ENCODE peak calls at places on chromosomes 12 and 14, in six cellular contexts. U is CD4-positive, alpha-beta T cell; I is foreskin fibroblast; F is pancreas; P is AG09309; D is endodermal cell. N is an unnamed sample.

GRCh38 chr12:42141981-42142606 is 2.6 kb downstream of the GXYLT1 start:
- DNase-seq in F (no peak), U (no peak), P (no peak), D (no peak), I (no peak), N (no peak)

GRCh38 chr14:61381589-61381988 is 60.2 kb downstream of the PRKCH start:
- DNase-seq in P (no peak), F (peak; percentile 54), I (no peak), U (no peak), D (no peak), N (no peak)

GRCh38 chr12:74119811-74120362 is 417.7 kb upstream of the ATXN7L3B start:
- DNase-seq in P (no peak), D (no peak), F (no peak), U (no peak), I (no peak), N (no peak)

GRCh38 chr14:74697543-74697942 is 15.3 kb downstream of the AREL1 start:
- DNase-seq in F (no peak), D (no peak), I (peak; percentile 94), U (no peak), P (peak; percentile 59), N (no peak)

GRCh38 chr12:122072031-122072970 is 6.3 kb upstream of the MLXIP start:
- DNase-seq in U (no peak), I (peak; percentile 98), P (peak; percentile 91), F (no peak), D (peak; percentile 56), N (no peak)

GRCh38 chr14:97312910-97313309 is 515.7 kb downstream of the VRK1 start:
- DNase-seq in D (no peak), P (no peak), I (no peak), U (no peak), F (no peak), N (no peak)

GRCh38 chr14:57526942-57527341 is 33.3 kb upstream of the CCDC198 start:
- DNase-seq in I (no peak), U (no peak), P (no peak), F (peak; percentile 24), D (peak; percentile 86), N (no peak)

GRCh38 chr12:109827566-109828550 is 5.3 kb downstream of the TRPV4 start:
- DNase-seq in P (no peak), D (no peak), F (no peak), I (no peak), U (no peak), N (no peak)

GRCh38 chr12:110312581-110313360 is 31.7 kb downstream of the ATP2A2 start:
- DNase-seq in D (peak; percentile 30), F (no peak), U (no peak), I (peak; percentile 85), P (no peak), N (no peak)

GRCh38 chr14:71166434-71166833 is 259.2 kb downstream of the PCNX1 start:
- DNase-seq in D (peak; percentile 62), I (peak; percentile 79), U (no peak), P (peak; percentile 67), F (no peak), N (no peak)

GRCh38 chr12:69074559-69075349 is 141.8 kb upstream of the CPM start:
- DNase-seq in P (no peak), I (no peak), D (no peak), U (no peak), F (no peak), N (no peak)

GRCh38 chr14:90612801-90613200 is 203.4 kb downstream of the TTC7B start:
- DNase-seq in F (no peak), D (no peak), I (no peak), P (no peak), U (no peak), N (no peak)

GRCh38 chr12:57250956-57251355 is at the start of gene STAC3:
- DNase-seq in I (no peak), P (no peak), D (peak; percentile 51), U (no peak), F (no peak), N (no peak)

GRCh38 chr14:87139299-87139698 is 853.7 kb downstream of the GALC start:
- DNase-seq in F (no peak), U (no peak), P (no peak), I (peak; percentile 40), D (no peak), N (no peak)

GRCh38 chr12:21418403-21418802 is 19.1 kb upstream of the PYROXD1 start:
- DNase-seq in D (no peak), P (no peak), U (no peak), I (no peak), F (no peak), N (no peak)

GRCh38 chr12:43789941-43790340 is 16.2 kb downstream of the TWF1 start:
- DNase-seq in U (no peak), F (no peak), P (no peak), I (peak; percentile 75), D (no peak), N (no peak)

GRCh38 chr12:123761841-123762714 is at the start of gene DNAH10:
- DNase-seq in D (peak; percentile 98), P (no peak), F (no peak), I (peak; percentile 45), U (peak; percentile 8), N (no peak)
- TF ChIP-seq CTCF in D (peak; percentile 86), P (peak; percentile 13), F (no peak), I (peak; percentile 21), U (no peak), N (no peak)

GRCh38 chr14:103728721-103729120 is 13.1 kb downstream of the ZFYVE21 start:
- DNase-seq in P (no peak), U (no peak), I (no peak), D (no peak), F (no peak), N (no peak)

GRCh38 chr14:103731481-103731880 is 15.9 kb downstream of the ZFYVE21 start:
- DNase-seq in U (no peak), D (no peak), P (no peak), F (no peak), I (no peak), N (no peak)

GRCh38 chr14:103729496-103730448 is 14.2 kb downstream of the ZFYVE21 start:
- DNase-seq in I (no peak), F (peak; percentile 52), P (no peak), U (no peak), D (no peak), N (no peak)

GRCh38 chr14:103731916-103732867 is 16.6 kb downstream of the ZFYVE21 start:
- DNase-seq in F (no peak), I (no peak), P (no peak), D (no peak), U (no peak), N (no peak)

DNA sequence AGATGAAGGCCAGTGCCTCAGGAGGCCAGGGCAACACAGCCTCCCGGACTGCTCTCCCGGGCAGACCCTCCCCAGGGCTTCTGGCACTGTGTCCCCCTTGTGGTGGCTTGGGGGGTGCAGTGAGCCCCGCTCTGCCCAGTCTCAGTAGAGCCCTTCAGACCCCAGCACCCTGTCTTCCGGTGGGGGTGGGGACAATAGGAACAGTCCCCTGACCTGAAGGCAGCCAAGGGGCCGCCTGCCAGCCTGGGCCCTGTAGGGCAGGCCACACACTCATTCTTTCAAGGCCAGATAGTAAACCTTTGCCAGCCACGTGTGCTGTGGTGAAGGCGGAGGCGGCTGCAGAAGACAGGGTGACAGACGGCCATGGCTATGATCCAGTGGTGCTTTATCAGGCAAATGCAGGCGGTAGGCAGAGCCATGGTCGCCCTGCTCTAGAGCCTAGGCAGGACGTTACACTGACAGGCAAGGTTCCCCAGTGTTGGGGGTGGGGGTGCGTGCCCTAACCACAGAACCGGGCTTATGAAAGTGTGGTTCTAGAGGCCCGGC is 15.0 kb downstream of the ZFYVE21 start:
- DNase-seq in I (no peak), P (no peak), F (peak; percentile 91), U (no peak), D (no peak), N (no peak)
- TF ChIP-seq CTCF in I (no peak), P (no peak), F (no peak), U (no peak), D (peak; percentile 42), N (no peak)

GRCh38 chr12:54036620-54037359 is 3.9 kb downstream of the HOXC5 start:
- DNase-seq in U (no peak), P (no peak), F (no peak), I (peak; percentile 56), D (peak; percentile 68), N (no peak)
- TF ChIP-seq CTCF in U (no peak), P (no peak), F (no peak), I (no peak), D (no peak), N (no peak)

GRCh38 chr14:103107455-103107854 is 12.9 kb downstream of the EXOC3L4 start:
- DNase-seq in F (peak; percentile 20), D (no peak), P (no peak), U (no peak), I (no peak), N (no peak)

GRCh38 chr14:103104389-103104653 is 9.8 kb downstream of the EXOC3L4 start:
- DNase-seq in I (no peak), F (no peak), D (no peak), U (no peak), P (no peak), N (no peak)

GRCh38 chr14:103104654-103105511 is 10.4 kb downstream of the EXOC3L4 start:
- DNase-seq in F (peak; percentile 86), U (peak; percentile 67), I (peak; percentile 68), P (no peak), D (peak; percentile 94), N (no peak)

GRCh38 chr14:103103461-103104388 is 9.2 kb downstream of the EXOC3L4 start:
- DNase-seq in F (peak; percentile 73), P (no peak), I (peak; percentile 61), U (no peak), D (peak; percentile 79), N (no peak)

DNA sequence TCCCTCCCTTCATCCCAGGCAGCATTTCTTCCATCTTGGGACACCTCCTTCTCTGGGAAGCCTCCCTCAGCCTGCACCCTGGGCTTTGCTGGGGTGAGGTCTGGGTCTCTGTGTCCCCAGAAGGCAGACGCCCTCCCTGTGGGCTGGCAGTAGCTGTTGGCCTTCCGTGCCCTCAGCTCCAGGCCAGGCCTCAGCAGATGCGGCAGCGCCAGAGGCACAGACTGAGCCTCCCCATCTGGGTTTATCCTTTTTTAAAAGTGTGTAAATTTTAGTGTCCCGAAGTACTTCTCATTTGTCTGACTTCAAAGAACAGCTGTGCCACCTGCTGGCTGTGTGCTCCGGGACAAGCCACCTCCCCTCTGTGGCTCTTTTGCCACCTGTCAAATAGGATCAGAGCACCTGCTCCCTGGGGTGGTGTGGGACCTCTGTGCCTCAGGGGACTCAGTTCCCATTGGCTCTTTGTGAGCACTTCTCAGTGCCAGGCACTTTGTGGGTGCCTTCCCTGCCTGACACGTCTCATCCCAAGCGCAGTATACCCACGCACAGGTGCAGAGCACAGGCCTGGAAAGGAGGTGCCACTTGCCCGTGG is 11.1 kb downstream of the EXOC3L4 start:
- DNase-seq in F (peak; percentile 32), U (no peak), D (peak; percentile 66), I (peak; percentile 23), P (no peak), N (no peak)
- TF ChIP-seq CTCF in F (no peak), U (no peak), D (peak; percentile 26), I (no peak), P (no peak), N (no peak)